ENCODE peak calls at places on chromosomes 11 and 22, in four cellular contexts. C is left ventricle myocardium inferior, X is BE2C, I is ovary. K is an unnamed sample. For H3K4me1 and H3K27me3, the result is how much of the 10 kb centered on the place peaks cover.

GRCh38 chr22:29315286-29316195 is at the start of gene RASL10A:
- DNase-seq in C (no peak), X (no peak), I (peak), K (no peak)

GRCh38 chr11:125123947-125124633 is 12.7 kb upstream of the TMEM218 start:
- DNase-seq in C (peak), X (peak), I (peak), K (peak)

GRCh38 chr11:111221208-111221607 is 24.3 kb upstream of the POU2AF2 start:
- DNase-seq in C (no peak), X (no peak), I (no peak), K (no peak)

GRCh38 chr11:112367453-112367852 is 106.8 kb upstream of the PLET1 start:
- DNase-seq in C (no peak), X (no peak), I (no peak), K (no peak)

GRCh38 chr11:104152941-104153340 is 11.0 kb downstream of the PDGFD start:
- DNase-seq in C (no peak), X (no peak), I (no peak), K (no peak)

GRCh38 chr11:115247404-115247803 is 256.8 kb downstream of the CADM1 start:
- DNase-seq in C (no peak), X (no peak), I (no peak), K (no peak)

GRCh38 chr11:120316880-120317688 is 8.0 kb upstream of the TLCD5 start:
- DNase-seq in C (peak), X (no peak), I (peak), K (peak)

GRCh38 chr22:20542736-20543135 is 35.3 kb downstream of the MED15 start:
- DNase-seq in C (no peak), X (no peak), I (no peak), K (no peak)

GRCh38 chr11:93248602-93249001 is 50.8 kb upstream of the SLC36A4 start:
- DNase-seq in C (no peak), X (no peak), I (no peak), K (no peak)

GRCh38 chr11:10728779-10729472 is 22.1 kb upstream of the CTR9 start:
- DNase-seq in C (no peak), X (no peak), I (no peak), K (no peak)

GRCh38 chr11:116353517-116353916 is 419.3 kb downstream of the BUD13 start:
- DNase-seq in C (no peak), X (no peak), I (no peak), K (no peak)

GRCh38 chr11:114232400-114233070 is 63.7 kb upstream of the NNMT start:
- DNase-seq in C (peak), X (no peak), I (no peak), K (no peak)
- H3K4me3 ChIP-seq in C (no peak), X (no peak), I (no peak), K (no peak)

DNA sequence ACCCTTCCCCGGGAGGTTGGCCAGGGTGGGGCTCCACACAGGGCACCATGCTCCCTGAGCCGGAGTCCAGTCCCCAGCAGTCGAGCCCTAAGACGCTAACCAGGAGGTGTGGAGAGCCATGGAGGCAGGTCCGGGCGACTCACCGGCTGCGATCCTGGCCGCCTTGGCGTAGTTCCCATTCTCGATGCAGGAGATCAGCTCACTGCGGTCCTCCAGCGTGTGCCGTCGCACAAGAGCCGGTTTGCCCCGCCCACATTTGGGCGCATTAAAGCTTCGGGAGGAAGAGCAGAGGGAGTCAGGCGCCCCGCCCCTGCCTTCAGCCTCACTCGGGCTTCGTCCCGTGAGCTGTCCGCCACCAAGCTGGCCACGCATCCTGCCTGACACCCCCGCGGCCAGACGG is 50.8 kb downstream of the BRD1 start:
- DNase-seq in C (no peak), X (no peak), I (no peak), K (peak)
- H3K4me1 ChIP-seq in C (under half), X (under half), I (under half), K (under half)

DNA sequence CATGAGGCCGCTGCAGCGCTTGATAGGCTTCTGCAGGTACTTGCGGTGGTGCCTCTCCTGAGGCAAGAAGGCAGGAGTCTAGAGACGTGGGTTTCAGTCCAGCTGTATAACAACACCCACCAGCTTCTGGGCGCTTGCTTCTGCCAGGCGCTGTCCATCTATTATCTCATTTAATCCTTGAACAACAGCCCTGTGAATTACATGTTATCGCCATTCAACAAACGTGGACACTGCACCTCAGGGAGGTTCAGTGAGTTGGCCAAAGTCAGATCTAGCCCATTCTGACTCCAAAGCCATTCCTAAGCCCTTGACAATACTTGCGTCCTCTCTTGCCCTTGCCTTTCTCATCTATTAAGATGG is 436 bp upstream of the FAM181B start:
- DNase-seq in C (no peak), X (no peak), I (no peak), K (no peak)
- H3K27me3 ChIP-seq in C (half or more), X (under half), I (under half), K (under half)

DNA sequence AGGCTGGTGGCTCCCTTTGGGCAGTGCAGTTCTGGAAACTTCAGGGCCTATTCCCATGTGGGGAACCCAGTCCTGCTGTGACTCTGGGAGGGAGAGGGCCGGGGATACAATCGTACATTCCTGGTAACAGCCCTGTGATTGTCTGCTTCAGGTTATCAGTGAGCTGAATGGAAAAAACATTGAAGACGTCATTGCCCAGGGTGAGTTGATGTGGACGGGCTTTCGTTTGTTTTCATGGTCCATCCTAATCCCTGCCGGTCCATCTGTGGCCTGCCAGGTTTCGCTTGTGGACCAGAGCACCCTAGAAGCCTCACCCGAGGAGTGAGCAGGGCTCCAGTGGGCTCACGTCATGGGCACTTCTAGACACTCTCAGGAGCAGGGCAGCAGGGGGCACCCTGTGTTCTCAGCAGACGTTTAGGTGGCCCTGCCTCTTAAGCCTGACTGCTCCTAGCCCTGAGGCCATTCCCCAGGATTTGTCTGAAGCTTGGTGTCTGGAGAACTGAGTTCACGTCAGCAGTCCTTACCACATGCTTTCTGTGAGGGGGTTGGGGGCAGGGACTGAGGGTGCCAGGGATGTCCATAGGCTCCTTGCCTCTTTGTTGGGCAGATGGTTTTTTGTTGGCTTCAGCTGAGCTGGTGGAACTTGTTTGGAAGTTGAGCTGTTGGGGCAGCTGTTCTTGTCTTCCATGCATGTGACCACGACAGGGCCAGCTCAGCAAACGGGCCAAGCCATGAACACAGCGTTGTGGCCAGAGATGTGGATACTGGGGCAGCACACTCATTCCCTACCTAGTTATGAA is 1.9 kb downstream of the RPLP2 start:
- DNase-seq in C (no peak), X (no peak), I (no peak), K (no peak)
- H3K4me3 ChIP-seq in C (peak), X (peak), I (no peak), K (peak)

GRCh38 chr11:70468256-70469230 is 70.2 kb downstream of the CTTN start:
- DNase-seq in C (no peak), X (no peak), I (no peak), K (no peak)
- H3K4me1 ChIP-seq in C (under half), X (under half), I (under half), K (under half)

K was measured in psoas muscle.